ENCODE peak calls at places on chromosome 17, in six cellular contexts. M is K562, H is GM12878, U is SK-N-SH, P is H1, Z is HepG2. T is an unnamed sample.

GRCh38 chr17:28348979-28349378 is 8.3 kb downstream of the POLDIP2 start:
- DNase-seq in U (no peak), Z (no peak), H (no peak), M (no peak), P (no peak), T (no peak)

GRCh38 chr17:78176548-78177025 is 8.2 kb downstream of the SYNGR2 start:
- DNase-seq in U (peak), P (no peak), M (peak), Z (no peak), H (no peak), T (no peak)

GRCh38 chr17:17750881-17751280 is 69.6 kb downstream of the RAI1 start:
- DNase-seq in H (peak), U (no peak), Z (no peak), P (no peak), M (no peak), T (peak)

GRCh38 chr17:78883533-78884131 is 19.4 kb downstream of the CEP295NL start:
- DNase-seq in U (peak), P (no peak), Z (peak), H (no peak), M (no peak), T (peak)

GRCh38 chr17:17516941-17517720 is 20.9 kb upstream of the RASD1 start:
- DNase-seq in Z (no peak), U (no peak), H (no peak), P (no peak), M (no peak), T (no peak)

GRCh38 chr17:62824290-62825135 is 16.4 kb upstream of the MARCHF10 start:
- DNase-seq in U (no peak), M (no peak), P (peak), H (no peak), Z (peak), T (no peak)

GRCh38 chr17:16888413-16889087 is 83.4 kb downstream of the TNFRSF13B start:
- DNase-seq in M (no peak), H (no peak), U (no peak), Z (no peak), P (no peak), T (no peak)

GRCh38 chr17:76562734-76563148 is 22.9 kb downstream of the PRCD start:
- DNase-seq in H (no peak), P (no peak), U (peak), Z (no peak), M (peak), T (no peak)

GRCh38 chr17:1111599-1112443 is 68.0 kb downstream of the ABR start:
- DNase-seq in P (no peak), H (no peak), U (peak), Z (no peak), M (no peak), T (peak)

GRCh38 chr17:78990349-78991016 is 10.8 kb upstream of the LGALS3BP start:
- DNase-seq in M (no peak), Z (no peak), H (no peak), U (peak), P (no peak), T (no peak)

GRCh38 chr17:205176-205538 is 23.7 kb upstream of the DOC2B start:
- DNase-seq in H (no peak), U (no peak), Z (no peak), P (no peak), M (no peak), T (no peak)

DNA sequence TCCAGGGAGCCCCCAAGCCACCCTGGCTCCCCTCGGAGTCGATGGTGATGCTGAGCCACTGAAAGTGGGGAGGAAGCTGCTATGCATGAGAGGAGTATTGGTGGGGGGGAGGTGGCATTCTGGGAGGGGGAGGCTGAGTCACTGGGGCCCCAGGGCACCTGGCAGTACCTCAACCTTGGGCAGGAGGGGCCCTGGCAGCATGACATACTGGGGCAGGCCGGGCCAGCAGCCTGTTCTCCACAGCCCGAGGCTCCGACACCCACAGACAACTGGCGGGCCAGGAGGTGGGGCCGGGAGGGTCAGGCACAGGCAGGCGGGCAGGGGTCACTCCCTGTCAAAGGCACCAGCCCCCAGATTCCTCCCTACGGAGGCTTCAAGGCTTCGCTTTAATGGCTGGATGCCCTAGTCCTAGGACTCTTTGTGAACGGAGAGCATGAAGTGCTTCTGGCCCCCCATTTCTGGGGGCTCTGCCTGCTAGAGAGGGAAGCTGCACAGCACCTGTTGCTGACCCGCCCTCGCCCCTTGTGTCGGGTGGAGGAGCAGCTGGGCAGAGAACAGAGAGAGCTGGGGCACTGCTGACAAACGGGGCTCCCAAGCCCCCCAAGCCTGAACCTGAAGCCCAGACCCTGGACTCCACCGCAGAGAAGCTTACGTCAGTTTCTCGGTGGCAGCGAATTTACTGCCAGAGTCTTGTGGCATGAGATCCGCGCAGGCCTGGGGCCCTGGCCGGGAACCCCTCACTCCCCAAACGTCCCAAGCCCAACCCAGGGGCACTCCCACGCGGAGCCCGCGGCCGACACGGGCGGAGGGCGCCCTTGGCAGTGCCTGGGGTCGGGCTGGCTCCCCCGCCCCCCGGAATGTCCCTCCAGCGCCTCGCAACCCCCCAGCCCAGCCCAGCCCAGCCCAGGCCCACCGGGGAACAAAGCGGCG is 773 bp downstream of the CASKIN2 start:
- DNase-seq in Z (no peak), M (no peak), U (peak), H (no peak), P (no peak), T (no peak)
- TF ChIP-seq GABPA in Z (no peak), M (no peak), U (no peak), H (no peak), P (no peak), T (no peak)

GRCh38 chr17:43360376-43360738 is 38.4 kb upstream of the ARL4D start:
- DNase-seq in H (no peak), U (peak), M (no peak), Z (peak), P (no peak), T (peak)

GRCh38 chr17:43356450-43356849 is 42.3 kb upstream of the ARL4D start:
- DNase-seq in Z (no peak), P (no peak), H (no peak), U (no peak), M (no peak), T (no peak)

GRCh38 chr17:43353364-43353763 is 45.4 kb upstream of the ARL4D start:
- DNase-seq in Z (no peak), U (no peak), H (no peak), P (no peak), M (no peak), T (no peak)

GRCh38 chr17:43359469-43360105 is 39.2 kb upstream of the ARL4D start:
- DNase-seq in P (no peak), Z (no peak), H (no peak), U (no peak), M (no peak), T (no peak)

GRCh38 chr17:43356999-43357398 is 41.8 kb upstream of the ARL4D start:
- DNase-seq in Z (no peak), U (no peak), H (no peak), P (no peak), M (no peak), T (no peak)
- TF ChIP-seq GABPA in Z (no peak), U (no peak), H (no peak), P (no peak), M (no peak), T (no peak)

GRCh38 chr17:32849879-32850278 is 27.0 kb downstream of the MYO1D start:
- DNase-seq in H (no peak), P (no peak), M (no peak), U (no peak), Z (no peak), T (no peak)
- TF ChIP-seq GABPA in H (no peak), P (no peak), M (no peak), U (no peak), Z (no peak), T (no peak)

GRCh38 chr17:19508327-19508867 is 25.3 kb upstream of the SLC47A1 start:
- DNase-seq in H (no peak), U (peak), P (no peak), Z (no peak), M (no peak), T (no peak)
- TF ChIP-seq GABPA in H (no peak), U (no peak), P (no peak), Z (peak), M (peak), T (no peak)

GRCh38 chr17:36888236-36888957 is 48.9 kb upstream of the LHX1 start:
- DNase-seq in M (no peak), H (no peak), U (no peak), P (no peak), Z (no peak), T (no peak)

GRCh38 chr17:36890398-36891190 is 46.7 kb upstream of the LHX1 start:
- DNase-seq in Z (no peak), M (no peak), U (peak), P (no peak), H (no peak), T (no peak)

GRCh38 chr17:36889955-36890354 is 47.3 kb upstream of the LHX1 start:
- DNase-seq in U (peak), M (no peak), H (no peak), Z (no peak), P (no peak), T (no peak)

DNA sequence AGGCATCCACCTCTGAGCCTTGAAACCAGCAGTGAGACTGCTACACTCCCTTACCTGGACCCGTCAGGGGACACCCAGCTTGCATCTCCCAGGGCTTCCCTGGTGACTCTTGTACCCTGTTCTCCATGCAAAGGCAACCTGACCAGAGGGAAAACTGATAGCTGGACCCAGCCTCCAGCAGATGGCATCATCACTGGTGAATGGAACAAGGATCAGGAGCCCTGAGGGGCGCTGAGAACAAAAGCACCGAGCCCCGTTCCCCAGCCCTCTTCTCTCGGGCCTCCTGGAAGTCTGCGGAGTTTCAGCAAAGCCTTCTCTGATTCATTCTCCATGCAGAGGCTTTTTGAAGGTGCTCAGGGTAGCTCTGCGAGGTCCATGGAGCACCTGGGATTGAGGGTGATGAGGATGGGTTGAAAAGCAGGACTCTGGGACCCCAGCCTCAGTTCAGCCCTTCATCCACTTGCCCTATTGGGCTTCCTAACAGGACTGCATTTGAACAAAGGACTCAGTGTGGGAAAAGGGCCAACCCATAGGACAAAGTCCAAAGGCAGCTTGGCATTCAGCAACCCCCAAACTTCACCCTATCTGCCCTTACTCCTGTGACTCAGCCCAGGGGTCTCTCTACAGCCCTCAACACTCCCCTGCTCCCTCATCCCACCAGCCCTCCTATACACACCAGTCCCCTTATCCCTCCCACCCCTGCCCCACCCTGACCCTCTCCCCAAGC is 45.0 kb upstream of the LHX1 start:
- DNase-seq in M (no peak), H (no peak), Z (peak), P (no peak), U (no peak), T (no peak)
- TF ChIP-seq GABPA in M (no peak), H (no peak), Z (no peak), P (no peak), U (no peak), T (no peak)

GRCh38 chr17:57895382-57896060 is 45.7 kb upstream of the MRPS23 start:
- DNase-seq in H (no peak), P (no peak), Z (no peak), U (no peak), M (no peak), T (no peak)

GRCh38 chr17:57899822-57900221 is 50.0 kb upstream of the MRPS23 start:
- DNase-seq in U (no peak), H (no peak), P (no peak), M (no peak), Z (no peak), T (peak)

GRCh38 chr17:57900991-57901743 is 51.3 kb upstream of the MRPS23 start:
- DNase-seq in H (no peak), U (no peak), M (no peak), P (no peak), Z (no peak), T (no peak)

GRCh38 chr17:57899391-57899790 is 49.5 kb upstream of the MRPS23 start:
- DNase-seq in M (no peak), U (no peak), H (no peak), P (no peak), Z (no peak), T (no peak)

DNA sequence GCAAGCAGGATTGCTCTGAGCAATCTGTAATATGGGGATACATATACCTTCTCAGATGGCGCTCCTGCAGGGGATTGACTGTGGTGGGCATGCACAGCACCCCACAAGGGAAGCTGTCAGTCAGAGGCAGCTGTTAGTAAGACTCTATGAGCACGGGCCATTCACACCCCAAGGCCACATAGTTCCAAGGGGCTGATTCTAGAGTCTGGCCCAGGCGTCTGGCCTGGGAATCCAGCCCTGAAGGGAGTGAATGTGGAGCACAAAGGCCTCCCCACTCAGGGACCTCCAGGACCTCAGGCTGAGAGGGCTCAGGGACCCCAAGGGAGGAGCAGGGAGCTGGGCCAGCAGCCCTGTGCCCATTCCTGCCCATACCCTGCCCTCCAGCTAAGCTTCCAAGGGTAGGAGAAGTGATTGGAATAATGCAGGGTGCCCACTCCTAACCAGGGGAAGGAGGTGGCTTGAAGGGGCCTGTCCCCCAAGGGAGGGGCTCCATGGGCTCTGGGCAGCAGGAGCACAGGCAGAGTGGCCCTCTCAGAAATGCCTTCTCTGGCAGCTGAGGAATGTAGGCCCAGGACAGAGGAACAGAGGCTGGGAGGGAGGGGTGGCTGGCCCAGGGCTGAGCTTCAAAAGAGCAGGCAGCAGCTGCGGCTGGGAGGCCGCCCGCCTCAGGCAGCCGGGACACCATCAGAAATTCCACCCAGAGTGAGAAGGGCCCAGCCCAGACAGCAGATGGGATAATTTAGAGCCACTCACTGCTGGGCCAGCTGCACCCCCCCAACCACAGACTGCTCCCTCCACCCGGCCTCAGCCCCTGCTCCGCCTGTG is 48.9 kb upstream of the MRPS23 start:
- DNase-seq in M (no peak), U (peak), H (no peak), P (peak), Z (peak), T (no peak)
- TF ChIP-seq GABPA in M (no peak), U (no peak), H (no peak), P (peak), Z (no peak), T (no peak)